ENCODE peak calls at places on chromosomes 2 and 18, in ten cellular contexts. C is psoas muscle; P is CD4-positive, alpha-beta T cell; A is colonic mucosa; T is cardiac muscle cell; Z is A549; H is fibroblast of lung; U is esophagus squamous epithelium; K is breast epithelium; B is CD8-positive, alpha-beta T cell. I is an unnamed sample.

GRCh38 chr2:127942002-127942401 is 56.2 kb upstream of the AMMECR1L start:
- DNase-seq in C (no peak), P (no peak), A (no peak), T (peak), Z (no peak), H (no peak), U (no peak), K (no peak), B (no peak), I (no peak)

GRCh38 chr2:25483584-25484266 is 142.0 kb upstream of the DNMT3A start:
- DNase-seq in C (no peak), P (no peak), A (no peak), T (peak), Z (no peak), H (no peak), U (no peak), K (no peak), B (no peak), I (no peak)

GRCh38 chr2:100238471-100238870 is 83.8 kb downstream of the LONRF2 start:
- DNase-seq in C (no peak), P (no peak), A (no peak), T (no peak), Z (no peak), H (no peak), U (no peak), K (no peak), B (no peak), I (no peak)

GRCh38 chr2:7819860-7820259 is 862.0 kb upstream of the ID2 start:
- DNase-seq in C (no peak), P (no peak), A (no peak), T (no peak), Z (no peak), H (no peak), U (no peak), K (no peak), B (no peak), I (no peak)

GRCh38 chr2:227442639-227443038 is 29.3 kb upstream of the AGFG1 start:
- DNase-seq in C (no peak), P (no peak), A (no peak), T (no peak), Z (no peak), H (no peak), U (no peak), K (no peak), B (no peak), I (no peak)

GRCh38 chr2:129913695-129914495 is 65.6 kb upstream of the RAB6C start:
- DNase-seq in C (no peak), P (no peak), A (peak), T (no peak), Z (no peak), H (no peak), U (no peak), K (no peak), B (no peak), I (no peak)

GRCh38 chr2:46979611-46980010 is 64.0 kb upstream of the MCFD2 start:
- DNase-seq in C (no peak), P (no peak), A (no peak), T (no peak), Z (no peak), H (no peak), U (no peak), K (no peak), B (peak), I (no peak)

GRCh38 chr2:17398770-17399169 is 119.5 kb downstream of the RAD51AP2 start:
- DNase-seq in C (no peak), P (no peak), A (no peak), T (no peak), Z (no peak), H (no peak), U (no peak), K (no peak), B (no peak), I (no peak)

GRCh38 chr2:85433511-85434089 is 15.1 kb downstream of the SH2D6 start:
- DNase-seq in C (peak), P (no peak), A (peak), T (peak), Z (no peak), H (peak), U (no peak), K (peak), B (no peak), I (peak)

GRCh38 chr2:23596316-23596885 is 211.4 kb downstream of the KLHL29 start:
- DNase-seq in C (peak), P (no peak), A (no peak), T (peak), Z (no peak), H (peak), U (no peak), K (no peak), B (no peak), I (no peak)

GRCh38 chr2:121189011-121189410 is 96.0 kb downstream of the TFCP2L1 start:
- DNase-seq in C (no peak), P (no peak), A (no peak), T (peak), Z (no peak), H (no peak), U (no peak), K (no peak), B (no peak), I (no peak)

GRCh38 chr2:165057931-165058330 is 102.6 kb upstream of the SLC38A11 start:
- DNase-seq in C (no peak), P (no peak), A (no peak), T (no peak), Z (no peak), H (no peak), U (no peak), K (no peak), B (no peak), I (no peak)
- H3K27ac ChIP-seq in C (no peak), P (no peak), A (no peak), T (no peak), Z (no peak), H (no peak), U (no peak), K (no peak), B (no peak), I (no peak)

GRCh38 chr2:241190291-241190981 is 2.0 kb downstream of the ANO7 start:
- DNase-seq in C (peak), P (no peak), A (no peak), T (no peak), Z (no peak), H (no peak), U (no peak), K (no peak), B (no peak), I (peak)

GRCh38 chr2:241193276-241193675 is 4.8 kb downstream of the ANO7 start:
- DNase-seq in C (no peak), P (no peak), A (no peak), T (no peak), Z (no peak), H (no peak), U (no peak), K (no peak), B (no peak), I (no peak)

GRCh38 chr2:241189093-241189855 is 797 bp downstream of the ANO7 start:
- DNase-seq in C (no peak), P (no peak), A (no peak), T (no peak), Z (no peak), H (no peak), U (no peak), K (no peak), B (no peak), I (peak)

GRCh38 chr2:241189856-241190201 is 1.4 kb downstream of the ANO7 start:
- DNase-seq in C (no peak), P (no peak), A (no peak), T (no peak), Z (no peak), H (no peak), U (no peak), K (no peak), B (no peak), I (peak)

DNA sequence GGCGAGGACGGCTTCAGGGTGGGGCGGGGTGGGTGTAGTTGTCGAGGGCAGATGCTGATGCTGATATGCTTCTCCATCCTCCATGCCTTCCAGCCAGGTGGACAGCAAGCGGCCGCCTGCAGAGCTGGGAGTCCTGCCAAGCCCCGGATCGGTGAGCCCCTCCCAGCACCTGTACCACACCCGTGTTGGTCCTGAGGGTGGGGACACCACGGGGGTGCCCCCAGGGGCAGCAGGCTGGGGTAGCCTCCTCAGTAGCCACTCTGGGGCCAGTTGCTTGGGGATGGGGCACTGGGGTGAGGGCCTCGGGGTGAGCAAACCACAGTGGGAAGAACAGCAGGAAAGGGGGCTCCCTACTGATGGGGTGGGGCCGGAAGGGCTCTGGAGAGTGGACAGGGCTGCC is 2.6 kb downstream of the ANO7 start:
- DNase-seq in C (no peak), P (no peak), A (peak), T (no peak), Z (no peak), H (no peak), U (no peak), K (no peak), B (no peak), I (no peak)
- TF ChIP-seq CTCF in C (no peak), P (no peak), A (no peak), T (no peak), Z (no peak), H (no peak), U (no peak), K (no peak), B (no peak), I (no peak)

GRCh38 chr2:113876503-113877387 is 13.1 kb upstream of the ACTR3 start:
- DNase-seq in C (no peak), P (peak), A (peak), T (peak), Z (no peak), H (peak), U (no peak), K (no peak), B (peak), I (peak)

GRCh38 chr2:113873867-113874266 is 16.0 kb upstream of the ACTR3 start:
- DNase-seq in C (no peak), P (no peak), A (no peak), T (no peak), Z (no peak), H (no peak), U (no peak), K (no peak), B (no peak), I (no peak)

GRCh38 chr2:113877651-113878594 is 12.0 kb upstream of the ACTR3 start:
- DNase-seq in C (no peak), P (no peak), A (no peak), T (no peak), Z (no peak), H (peak), U (no peak), K (no peak), B (no peak), I (no peak)

GRCh38 chr2:113879457-113879856 is 10.4 kb upstream of the ACTR3 start:
- DNase-seq in C (no peak), P (no peak), A (no peak), T (no peak), Z (no peak), H (no peak), U (no peak), K (no peak), B (no peak), I (no peak)

GRCh38 chr2:113878743-113879142 is 11.1 kb upstream of the ACTR3 start:
- DNase-seq in C (no peak), P (no peak), A (no peak), T (no peak), Z (no peak), H (no peak), U (no peak), K (no peak), B (no peak), I (no peak)
- H3K27ac ChIP-seq in C (no peak), P (no peak), A (peak), T (no peak), Z (peak), H (no peak), U (no peak), K (no peak), B (no peak), I (no peak)

GRCh38 chr18:9234528-9234927 is 97.9 kb downstream of the ANKRD12 start:
- DNase-seq in C (no peak), P (no peak), A (no peak), T (no peak), Z (no peak), H (no peak), U (no peak), K (no peak), B (no peak), I (no peak)
- TF ChIP-seq CTCF in C (no peak), P (no peak), A (no peak), T (no peak), Z (no peak), H (no peak), U (no peak), K (no peak), B (no peak), I (no peak)

DNA sequence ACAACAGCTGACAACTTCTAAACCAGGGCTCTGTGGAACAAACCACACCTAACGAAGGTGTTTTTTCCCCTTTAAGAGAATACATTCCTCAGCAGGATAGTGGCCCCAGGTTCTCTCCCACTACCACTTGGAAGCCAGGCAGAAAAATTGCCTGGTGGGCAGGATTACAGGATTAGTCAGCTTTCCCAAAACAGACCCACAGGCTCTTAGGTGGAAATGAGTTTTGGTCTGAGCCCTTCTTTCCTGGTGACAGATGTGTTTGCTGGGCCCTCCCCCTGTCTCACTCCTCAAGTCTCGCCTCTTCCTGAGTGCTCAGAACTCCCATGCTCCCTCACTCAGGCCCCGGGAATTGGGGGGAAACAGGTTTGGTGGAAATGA is 139.4 kb upstream of the HAAO start:
- DNase-seq in C (no peak), P (no peak), A (no peak), T (no peak), Z (no peak), H (peak), U (no peak), K (no peak), B (no peak), I (no peak)
- H3K27ac ChIP-seq in C (no peak), P (no peak), A (peak), T (peak), Z (no peak), H (no peak), U (peak), K (peak), B (no peak), I (peak)

GRCh38 chr2:57141269-57141668 is 905.3 kb upstream of the VRK2 start:
- DNase-seq in C (no peak), P (no peak), A (no peak), T (no peak), Z (no peak), H (no peak), U (no peak), K (no peak), B (no peak), I (no peak)
- TF ChIP-seq CTCF in C (no peak), P (no peak), A (no peak), T (no peak), Z (no peak), H (no peak), U (no peak), K (no peak), B (no peak), I (no peak)

DNA sequence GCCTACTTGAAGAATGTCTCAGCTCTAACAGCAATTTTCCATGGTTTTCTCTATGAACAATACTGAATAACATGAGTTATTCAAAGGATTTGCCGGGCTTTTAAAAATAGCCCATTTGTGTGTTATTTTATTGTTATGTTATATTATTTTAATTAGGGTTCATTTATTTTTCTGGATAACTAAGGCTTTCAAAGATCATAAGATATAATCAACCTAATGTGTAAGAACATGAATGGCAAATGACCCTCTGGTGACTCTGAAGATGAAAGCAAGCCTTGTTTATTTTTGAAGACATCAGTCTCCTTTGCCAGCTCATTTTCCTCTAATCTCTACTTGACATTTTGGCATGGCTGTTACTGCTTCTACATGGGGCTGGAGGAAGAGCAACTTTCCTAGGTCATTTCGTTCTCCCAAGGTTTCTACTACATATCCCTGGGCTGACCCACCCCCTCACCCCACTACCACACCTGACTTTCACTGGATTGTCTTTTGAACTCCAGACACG is 10.6 kb downstream of the FAP start:
- DNase-seq in C (no peak), P (no peak), A (no peak), T (no peak), Z (no peak), H (peak), U (no peak), K (no peak), B (no peak), I (no peak)
- H3K27ac ChIP-seq in C (no peak), P (no peak), A (no peak), T (no peak), Z (no peak), H (peak), U (no peak), K (no peak), B (no peak), I (no peak)

DNA sequence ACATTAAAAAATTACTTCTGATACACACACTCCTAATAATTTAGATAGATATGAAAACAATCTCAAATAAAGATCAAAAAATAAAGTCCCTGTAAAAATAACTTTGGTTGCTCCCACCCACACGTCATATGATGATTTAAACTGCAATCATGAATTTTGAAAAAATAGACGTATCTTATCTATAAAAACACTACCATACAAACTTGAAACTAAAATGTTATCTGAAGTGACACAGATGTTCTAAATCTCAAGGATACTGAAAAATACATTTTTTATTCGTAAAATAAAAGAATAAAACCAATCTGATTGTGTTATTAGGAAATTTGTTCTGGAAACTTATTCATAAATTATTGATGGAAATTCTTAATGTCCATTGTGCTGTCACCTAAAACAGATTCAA is 8.1 kb upstream of the BOLA3 start:
- DNase-seq in C (no peak), P (no peak), A (no peak), T (no peak), Z (no peak), H (no peak), U (no peak), K (no peak), B (no peak), I (no peak)
- TF ChIP-seq CTCF in C (no peak), P (no peak), A (no peak), T (no peak), Z (no peak), H (no peak), U (no peak), K (no peak), B (no peak), I (no peak)

GRCh38 chr2:96875498-96876035 is 5.7 kb upstream of the SEMA4C start:
- DNase-seq in C (no peak), P (no peak), A (no peak), T (no peak), Z (no peak), H (no peak), U (no peak), K (no peak), B (no peak), I (no peak)
- H3K27ac ChIP-seq in C (no peak), P (no peak), A (no peak), T (no peak), Z (no peak), H (no peak), U (no peak), K (peak), B (no peak), I (no peak)

I was measured in lower lobe of right lung.